ENCODE peak calls at places on chromosomes 3 and 15, in four cellular contexts. Q is H1, O is GM12878, C is HepG2. H is an unnamed sample.

GRCh38 chr15:28897861-28898608 is 12.3 kb downstream of the APBA2 start:
- DNase-seq in Q (no peak), O (no peak), C (no peak), H (no peak)

GRCh38 chr3:186021673-186022362 is 84.0 kb upstream of the TRA2B start:
- DNase-seq in Q (no peak), O (no peak), C (no peak), H (no peak)

GRCh38 chr3:135766113-135766512 is 199.4 kb upstream of the PPP2R3A start:
- DNase-seq in Q (no peak), O (no peak), C (no peak), H (peak)

GRCh38 chr15:70538278-70538677 is 225.1 kb downstream of the UACA start:
- DNase-seq in Q (no peak), O (no peak), C (peak), H (no peak)

GRCh38 chr3:196754215-196754937 is 14.7 kb downstream of the PAK2 start:
- DNase-seq in Q (no peak), O (no peak), C (peak), H (no peak)

GRCh38 chr3:141401584-141402475 is 33.5 kb downstream of the ZBTB38 start:
- DNase-seq in Q (no peak), O (no peak), C (no peak), H (no peak)

GRCh38 chr15:62209821-62210220 is 44.7 kb upstream of the C2CD4B start:
- DNase-seq in Q (no peak), O (no peak), C (no peak), H (no peak)

GRCh38 chr15:90049666-90050604 is 48.8 kb downstream of the ZNF710 start:
- DNase-seq in Q (no peak), O (no peak), C (no peak), H (no peak)

GRCh38 chr3:23981136-23981535 is 36.0 kb downstream of the NR1D2 start:
- DNase-seq in Q (no peak), O (no peak), C (no peak), H (no peak)

GRCh38 chr3:28347374-28348285 is 891 bp upstream of the ZCWPW2 start:
- DNase-seq in Q (no peak), O (no peak), C (no peak), H (peak)

GRCh38 chr15:42999201-42999779 is 78.7 kb upstream of the TTBK2 start:
- DNase-seq in Q (no peak), O (no peak), C (no peak), H (no peak)

DNA sequence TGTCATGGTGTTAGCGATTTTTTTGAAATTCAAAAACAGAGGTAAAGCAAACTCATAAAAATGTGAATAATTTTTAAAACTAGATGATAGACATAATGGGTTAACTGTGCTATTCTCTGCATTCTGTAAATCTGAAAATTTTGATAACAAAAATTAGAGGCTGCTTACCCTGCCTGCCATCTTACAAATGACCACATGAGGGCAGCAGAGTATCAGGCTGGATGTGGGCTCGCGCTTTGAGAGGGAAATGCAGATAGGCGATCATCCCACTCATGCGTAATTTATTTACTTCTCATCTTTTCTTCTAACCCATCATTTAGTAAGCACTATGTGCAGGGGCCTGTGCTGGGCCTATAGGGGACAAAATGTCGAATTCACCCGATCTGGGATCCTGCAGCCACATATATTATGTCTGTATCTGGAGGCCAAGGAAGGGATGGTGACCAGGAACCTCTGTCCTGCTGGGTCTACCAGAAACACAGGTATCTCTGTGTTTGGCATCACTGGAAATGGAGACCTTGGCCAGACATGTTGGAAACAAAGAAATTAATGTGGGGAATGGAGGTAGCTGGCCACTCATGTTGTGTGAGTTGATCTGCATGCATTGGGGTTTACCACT is 7.8 kb upstream of the RAD18 start:
- DNase-seq in Q (no peak), O (no peak), C (peak), H (peak)
- TF ChIP-seq BRCA1 in Q (no peak), O (no peak), C (no peak), H (no peak)

GRCh38 chr3:195548496-195548895 is 5.4 kb upstream of the PPP1R2 start:
- DNase-seq in Q (no peak), O (no peak), C (peak), H (no peak)

GRCh38 chr3:195543642-195544536 is 764 bp upstream of the PPP1R2 start:
- DNase-seq in Q (no peak), O (no peak), C (peak), H (peak)

GRCh38 chr3:195548046-195548445 is 4.9 kb upstream of the PPP1R2 start:
- DNase-seq in Q (no peak), O (no peak), C (no peak), H (no peak)

GRCh38 chr3:195544634-195545033 is 1.5 kb upstream of the PPP1R2 start:
- DNase-seq in Q (no peak), O (no peak), C (no peak), H (no peak)

GRCh38 chr3:195546130-195546560 is 3.0 kb upstream of the PPP1R2 start:
- DNase-seq in Q (no peak), O (no peak), C (peak), H (no peak)
- TF ChIP-seq BRCA1 in Q (no peak), O (no peak), C (no peak), H (no peak)

DNA sequence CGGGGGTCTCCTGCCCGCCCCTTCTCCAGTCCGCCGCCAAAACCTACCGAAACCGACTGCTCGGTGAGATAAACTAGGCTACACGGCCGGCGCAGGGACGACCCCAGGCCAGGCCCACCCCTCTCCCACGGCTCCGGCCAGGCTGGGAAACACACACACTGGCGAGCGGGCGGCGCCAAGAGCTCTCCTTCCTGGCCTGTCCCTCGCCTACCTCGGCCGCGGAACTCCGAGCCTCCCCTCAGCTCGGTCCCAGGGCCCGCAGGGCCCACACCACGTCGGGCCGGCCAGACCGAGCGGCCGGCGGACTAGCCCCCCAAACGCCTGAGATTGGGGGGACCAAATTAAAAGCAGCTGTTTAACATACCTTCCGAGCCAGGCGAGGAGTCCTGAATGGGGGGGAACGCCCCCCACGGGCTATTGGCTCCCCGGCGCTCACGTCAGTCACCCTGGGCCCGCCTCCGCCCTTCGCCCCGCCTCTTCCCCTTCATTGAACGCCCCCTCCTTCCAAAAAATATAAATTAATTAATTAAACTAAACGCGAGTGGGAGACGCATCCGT is 4.0 kb upstream of the SIN3A start:
- DNase-seq in Q (no peak), O (peak), C (peak), H (peak)
- TF ChIP-seq BRCA1 in Q (no peak), O (no peak), C (no peak), H (no peak)

DNA sequence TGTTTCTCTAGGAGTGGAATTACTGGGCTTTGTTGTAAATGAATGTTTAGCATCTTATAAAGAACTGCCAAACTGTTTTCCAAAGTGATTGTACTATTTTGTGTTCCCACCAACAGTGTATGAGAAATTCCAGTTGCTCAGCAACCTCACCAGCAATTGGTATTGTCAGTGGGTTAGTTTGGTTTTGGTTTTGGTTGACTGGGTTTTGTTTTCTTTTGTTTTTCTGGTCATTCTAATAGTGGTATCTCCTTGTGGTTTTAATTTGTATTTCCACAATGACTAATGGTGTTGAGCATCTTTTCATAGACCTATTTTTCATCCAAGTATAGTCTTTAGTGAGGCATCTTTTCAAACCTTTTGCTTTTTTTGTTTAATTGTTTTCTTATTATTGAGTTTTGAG is 27.1 kb downstream of the FILIP1L start:
- DNase-seq in Q (no peak), O (peak), C (no peak), H (no peak)
- TF ChIP-seq BRCA1 in Q (no peak), O (no peak), C (no peak), H (no peak)